ENCODE peak calls at places on chromosomes 11 and 22, in eight cellular contexts. V is endodermal cell; L is effector memory CD4-positive, alpha-beta T cell; Y is Peyer's patch; D is tibial nerve; Q is mesendoderm; J is transverse colon; M is ovary. W is an unnamed sample. For H3K4me1, the result is how much of the 10 kb centered on the place peaks cover.

GRCh38 chr11:123188508-123189165 is 6.4 kb downstream of the CLMP start:
- DNase-seq in V (no peak), L (no peak), Y (no peak), D (no peak), Q (peak), J (no peak), M (no peak), W (no peak)

GRCh38 chr11:61969838-61970452 is 2.5 kb upstream of the FTH1 start:
- DNase-seq in V (no peak), L (no peak), Y (no peak), D (no peak), Q (no peak), J (no peak), M (no peak), W (no peak)

GRCh38 chr11:70323811-70324210 is 53.3 kb downstream of the PPFIA1 start:
- DNase-seq in V (no peak), L (no peak), Y (no peak), D (no peak), Q (no peak), J (no peak), M (no peak), W (no peak)

GRCh38 chr11:130213143-130213978 is 53.8 kb downstream of the ST14 start:
- DNase-seq in V (peak), L (peak), Y (peak), D (peak), Q (peak), J (peak), M (peak), W (peak)

GRCh38 chr22:23834406-23834805 is 4.4 kb downstream of the DERL3 start:
- DNase-seq in V (no peak), L (no peak), Y (no peak), D (no peak), Q (no peak), J (no peak), M (no peak), W (no peak)

GRCh38 chr11:86696004-86696403 is 23.6 kb upstream of the ME3 start:
- DNase-seq in V (no peak), L (no peak), Y (no peak), D (no peak), Q (no peak), J (no peak), M (no peak), W (no peak)

GRCh38 chr11:32430586-32431357 is 4.6 kb downstream of the WT1 start:
- DNase-seq in V (peak), L (no peak), Y (no peak), D (no peak), Q (peak), J (no peak), M (peak), W (no peak)

GRCh38 chr22:46761017-46761416 is 1.4 kb upstream of the TBC1D22A start:
- DNase-seq in V (no peak), L (no peak), Y (no peak), D (no peak), Q (no peak), J (no peak), M (no peak), W (no peak)

GRCh38 chr11:6062691-6063358 is 32.3 kb upstream of the OR56A1 start:
- DNase-seq in V (no peak), L (no peak), Y (no peak), D (no peak), Q (peak), J (no peak), M (no peak), W (peak)

GRCh38 chr11:37511425-37511933 is 913.4 kb upstream of the RAG2 start:
- DNase-seq in V (no peak), L (no peak), Y (no peak), D (no peak), Q (no peak), J (no peak), M (no peak), W (no peak)

GRCh38 chr11:115007851-115008250 is 329.5 kb downstream of the NXPE2 start:
- DNase-seq in V (no peak), L (no peak), Y (no peak), D (no peak), Q (no peak), J (no peak), M (no peak), W (no peak)

GRCh38 chr11:69920500-69921428 is 101.5 kb upstream of the FGF3 start:
- DNase-seq in V (peak), L (no peak), Y (peak), D (no peak), Q (no peak), J (peak), M (no peak), W (no peak)

GRCh38 chr11:109739374-109739773 is 317.4 kb downstream of the C11orf87 start:
- DNase-seq in V (no peak), L (no peak), Y (no peak), D (no peak), Q (no peak), J (no peak), M (no peak), W (no peak)

GRCh38 chr11:91625495-91625894 is 599.1 kb upstream of the FAT3 start:
- DNase-seq in V (no peak), L (no peak), Y (no peak), D (no peak), Q (no peak), J (no peak), M (no peak), W (no peak)

GRCh38 chr11:73192272-73192671 is 25.8 kb upstream of the P2RY2 start:
- DNase-seq in V (no peak), L (no peak), Y (peak), D (no peak), Q (no peak), J (no peak), M (no peak), W (no peak)

GRCh38 chr11:82932564-82932963 is 31.0 kb downstream of the DDIAS start:
- DNase-seq in V (no peak), L (no peak), Y (no peak), D (no peak), Q (no peak), J (no peak), M (no peak), W (no peak)

GRCh38 chr11:73326929-73327811 is 19.1 kb downstream of the ARHGEF17 start:
- DNase-seq in V (no peak), L (no peak), Y (no peak), D (no peak), Q (no peak), J (no peak), M (no peak), W (no peak)

GRCh38 chr11:2090172-2091111 is 48.7 kb downstream of the IGF2 start:
- DNase-seq in V (peak), L (no peak), Y (no peak), D (no peak), Q (no peak), J (no peak), M (no peak), W (no peak)

GRCh38 chr11:58576792-58577440 is 1.3 kb upstream of the LPXN start:
- DNase-seq in V (no peak), L (no peak), Y (no peak), D (no peak), Q (peak), J (no peak), M (no peak), W (peak)

GRCh38 chr11:35073691-35074382 is 65.1 kb upstream of the CD44 start:
- DNase-seq in V (no peak), L (no peak), Y (no peak), D (no peak), Q (no peak), J (no peak), M (no peak), W (no peak)

GRCh38 chr22:22591348-22592299 is 32.6 kb upstream of the PRAME start:
- DNase-seq in V (no peak), L (no peak), Y (no peak), D (no peak), Q (no peak), J (no peak), M (no peak), W (peak)

GRCh38 chr11:2690596-2691354 is 9.0 kb downstream of the KCNQ1OT1 start:
- DNase-seq in V (peak), L (no peak), Y (peak), D (no peak), Q (peak), J (no peak), M (no peak), W (no peak)

GRCh38 chr11:72243567-72244316 is at the start of gene PHOX2A:
- DNase-seq in V (peak), L (no peak), Y (no peak), D (no peak), Q (no peak), J (no peak), M (no peak), W (no peak)

GRCh38 chr22:50482107-50483074 is 1.0 kb downstream of the ADM2 start:
- DNase-seq in V (peak), L (no peak), Y (no peak), D (no peak), Q (no peak), J (no peak), M (no peak), W (no peak)

GRCh38 chr22:32617271-32617670 is 142.7 kb downstream of the FBXO7 start:
- DNase-seq in V (no peak), L (no peak), Y (no peak), D (no peak), Q (no peak), J (no peak), M (no peak), W (no peak)

GRCh38 chr11:30788849-30789248 is 202.7 kb upstream of the MPPED2 start:
- DNase-seq in V (no peak), L (no peak), Y (no peak), D (no peak), Q (no peak), J (no peak), M (no peak), W (no peak)

GRCh38 chr11:39684155-39684554 is 1775.3 kb downstream of the LRRC4C start:
- DNase-seq in V (no peak), L (no peak), Y (no peak), D (no peak), Q (no peak), J (no peak), M (no peak), W (no peak)

GRCh38 chr22:38843201-38843715 is 570 bp downstream of the NPTXR start:
- DNase-seq in V (peak), L (peak), Y (no peak), D (no peak), Q (peak), J (peak), M (peak), W (no peak)

GRCh38 chr11:58530236-58530635 is 22.3 kb upstream of the OR5B21 start:
- DNase-seq in V (no peak), L (peak), Y (no peak), D (no peak), Q (no peak), J (no peak), M (no peak), W (no peak)

GRCh38 chr11:118050208-118050891 is 26.5 kb upstream of the TMPRSS4 start:
- DNase-seq in V (no peak), L (no peak), Y (no peak), D (no peak), Q (no peak), J (no peak), M (no peak), W (no peak)

GRCh38 chr11:117076941-117077659 is 21.1 kb downstream of the SIK3 start:
- DNase-seq in V (no peak), L (no peak), Y (no peak), D (no peak), Q (no peak), J (no peak), M (no peak), W (peak)

GRCh38 chr11:8934735-8935478 is 2.2 kb upstream of the C11orf16 start:
- DNase-seq in V (peak), L (no peak), Y (no peak), D (no peak), Q (peak), J (no peak), M (no peak), W (no peak)

GRCh38 chr11:87374206-87374793 is 336.6 kb downstream of the TMEM135 start:
- DNase-seq in V (no peak), L (no peak), Y (no peak), D (no peak), Q (no peak), J (no peak), M (no peak), W (no peak)

GRCh38 chr22:26592368-26593015 is 2.6 kb upstream of the TPST2 start:
- DNase-seq in V (no peak), L (peak), Y (no peak), D (no peak), Q (no peak), J (peak), M (no peak), W (peak)

GRCh38 chr11:33257160-33257896 is at the start of gene HIPK3:
- DNase-seq in V (peak), L (peak), Y (peak), D (peak), Q (peak), J (peak), M (peak), W (peak)

GRCh38 chr22:38141574-38141973 is 31.1 kb upstream of the BAIAP2L2 start:
- DNase-seq in V (no peak), L (no peak), Y (no peak), D (no peak), Q (no peak), J (no peak), M (no peak), W (no peak)

DNA sequence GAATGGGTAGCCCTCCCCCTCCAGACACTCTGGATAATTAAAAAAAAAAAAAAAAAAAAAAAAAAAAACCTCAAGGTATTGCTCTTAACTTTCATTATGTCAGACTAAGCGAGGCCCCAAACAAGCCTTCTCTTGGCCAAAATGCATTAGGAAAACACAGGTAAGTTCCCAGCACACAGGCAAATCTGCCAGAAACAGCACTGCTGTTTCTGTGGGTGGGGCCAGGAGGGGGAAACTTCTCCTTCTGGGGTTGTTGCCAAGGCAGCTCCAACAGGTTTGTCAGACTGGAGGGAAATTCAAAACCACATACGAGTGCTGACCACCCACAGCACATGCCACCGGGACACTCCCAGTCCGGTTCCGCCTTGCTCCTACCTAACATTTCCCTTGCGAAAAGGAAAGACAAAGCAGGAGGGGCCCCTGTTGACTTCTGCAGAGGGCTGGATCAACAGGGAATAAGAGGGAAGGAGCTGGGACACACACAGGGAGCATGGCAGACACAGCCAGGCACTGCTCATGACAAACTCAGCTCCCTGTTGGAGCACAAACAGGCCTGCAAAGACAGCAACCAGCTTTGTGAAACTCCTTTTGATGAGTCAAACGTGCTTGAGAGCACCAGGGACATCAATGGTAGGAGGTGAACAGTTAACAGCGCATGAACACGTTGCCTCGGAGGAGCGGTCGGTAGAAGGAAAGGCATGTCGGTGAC is 55.0 kb downstream of the MYH9 start:
- DNase-seq in V (peak), L (peak), Y (no peak), D (no peak), Q (peak), J (peak), M (no peak), W (peak)
- H3K4me3 ChIP-seq in V (no peak), L (peak), Y (peak), D (no peak), Q (no peak), J (no peak), M (no peak), W (peak)

DNA sequence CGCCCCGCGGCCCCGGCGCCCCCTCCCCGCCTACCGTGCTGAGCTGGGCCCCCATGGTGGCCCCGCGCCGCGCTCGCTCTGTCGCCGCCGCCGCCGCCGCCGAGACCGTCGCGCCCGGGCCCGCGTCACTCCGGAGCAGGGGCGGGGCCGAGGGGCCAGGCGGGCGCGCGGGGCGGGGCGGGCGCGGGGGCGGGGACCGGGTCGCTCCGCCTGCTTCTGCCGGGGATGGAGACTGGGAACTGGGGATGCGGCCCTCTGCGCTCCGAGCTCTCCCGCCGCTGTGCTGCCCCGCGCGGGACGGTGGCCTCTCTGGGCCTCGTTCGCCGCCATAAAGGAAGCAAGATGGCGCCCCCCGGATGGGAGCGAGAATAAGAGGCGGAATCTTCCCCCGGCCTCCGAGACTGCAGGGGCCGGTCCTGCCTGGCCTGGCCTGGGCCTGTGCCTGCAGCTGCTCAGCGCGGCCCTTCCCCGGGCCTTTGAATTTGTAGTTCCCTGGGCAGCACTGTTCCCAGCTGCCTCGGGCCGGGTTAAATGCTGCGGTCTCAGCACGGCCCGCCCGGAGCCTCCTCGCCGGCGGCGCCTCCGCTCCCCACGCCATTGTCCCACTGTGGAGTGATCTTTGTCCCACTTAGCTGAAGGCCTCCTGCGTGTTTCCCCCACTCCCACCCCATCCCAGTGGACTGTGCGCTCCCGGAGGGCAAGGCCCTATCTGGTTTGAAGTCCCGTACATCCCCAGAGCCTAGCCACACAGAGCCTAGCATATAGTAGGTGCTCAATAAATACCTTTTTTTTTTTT is at the start of gene CYB5R3:
- DNase-seq in V (peak), L (peak), Y (peak), D (peak), Q (peak), J (peak), M (peak), W (peak)
- H3K4me1 ChIP-seq in V (under half), L (under half), Y (under half), D (under half), Q (under half), J (under half), M (under half), W (under half)

GRCh38 chr22:35805466-35805865 is 87.8 kb downstream of the APOL5 start:
- DNase-seq in V (no peak), L (no peak), Y (no peak), D (no peak), Q (no peak), J (no peak), M (no peak), W (no peak)

GRCh38 chr22:35804421-35804820 is 86.7 kb downstream of the APOL5 start:
- DNase-seq in V (no peak), L (no peak), Y (no peak), D (no peak), Q (no peak), J (no peak), M (no peak), W (no peak)

GRCh38 chr22:35808377-35808776 is 90.7 kb downstream of the APOL5 start:
- DNase-seq in V (no peak), L (no peak), Y (no peak), D (no peak), Q (no peak), J (no peak), M (no peak), W (no peak)

GRCh38 chr22:35797411-35797810 is 79.7 kb downstream of the APOL5 start:
- DNase-seq in V (no peak), L (no peak), Y (no peak), D (no peak), Q (no peak), J (no peak), M (no peak), W (no peak)

DNA sequence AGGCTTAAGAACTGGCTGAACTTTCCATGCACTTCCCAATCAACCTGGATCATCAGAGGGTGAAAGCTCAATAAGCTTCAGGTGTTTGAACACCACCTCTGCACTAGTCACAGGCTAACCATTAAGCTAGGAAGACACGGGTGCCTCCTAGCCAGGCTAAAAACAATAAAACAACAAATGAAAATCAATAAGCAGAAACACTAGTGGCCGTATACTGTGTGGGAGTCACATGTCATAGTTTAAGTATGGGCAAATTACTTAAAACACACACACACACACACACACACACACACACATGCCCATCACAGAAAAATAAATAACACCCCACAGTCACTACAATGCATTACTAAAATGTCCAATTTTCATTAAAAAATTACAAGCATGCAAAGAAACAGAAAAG is 85.2 kb downstream of the APOL5 start:
- DNase-seq in V (no peak), L (no peak), Y (no peak), D (no peak), Q (no peak), J (no peak), M (no peak), W (no peak)
- H3K4me3 ChIP-seq in V (no peak), L (no peak), Y (no peak), D (no peak), Q (no peak), J (no peak), M (no peak), W (no peak)

GRCh38 chr11:65554057-65554818 is 3.9 kb downstream of the LTBP3 start:
- DNase-seq in V (no peak), L (no peak), Y (no peak), D (no peak), Q (no peak), J (no peak), M (no peak), W (no peak)

GRCh38 chr11:65553301-65554001 is 4.7 kb downstream of the LTBP3 start:
- DNase-seq in V (peak), L (peak), Y (peak), D (no peak), Q (peak), J (peak), M (no peak), W (peak)

GRCh38 chr11:65556470-65557279 is 1.5 kb downstream of the LTBP3 start:
- DNase-seq in V (no peak), L (no peak), Y (no peak), D (no peak), Q (no peak), J (no peak), M (no peak), W (no peak)

GRCh38 chr11:65555693-65556231 is 2.4 kb downstream of the LTBP3 start:
- DNase-seq in V (no peak), L (no peak), Y (no peak), D (no peak), Q (peak), J (no peak), M (no peak), W (no peak)

DNA sequence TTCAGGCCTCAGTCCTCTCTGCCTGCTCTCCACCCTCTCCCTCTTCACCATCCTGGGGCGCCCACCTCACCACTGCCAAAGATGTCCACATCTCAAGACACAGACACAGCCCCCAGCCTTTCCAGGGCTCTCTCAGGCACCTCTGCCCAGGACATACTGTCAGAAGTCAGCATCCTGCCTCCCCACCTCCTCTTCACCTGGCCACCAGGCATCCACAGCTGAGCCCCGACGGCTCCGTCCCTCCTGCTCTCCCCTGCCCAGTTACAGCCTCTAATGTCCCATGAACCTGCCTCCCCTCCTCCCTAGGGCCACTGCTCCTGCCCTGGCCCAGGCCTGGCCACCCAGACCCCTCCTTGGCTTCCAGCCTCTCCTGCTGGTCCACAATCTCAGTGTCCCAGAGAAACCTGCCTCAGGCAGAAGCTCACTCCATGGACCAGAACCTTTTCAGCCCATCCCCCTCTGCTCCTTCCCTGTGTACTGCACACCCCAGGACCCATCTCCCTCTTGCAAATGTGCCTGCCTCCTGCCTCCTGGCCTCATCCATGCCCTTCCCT is 3.2 kb downstream of the LTBP3 start:
- DNase-seq in V (no peak), L (no peak), Y (no peak), D (no peak), Q (no peak), J (no peak), M (no peak), W (no peak)
- H3K4me1 ChIP-seq in V (under half), L (half or more), Y (under half), D (half or more), Q (under half), J (under half), M (under half), W (under half)

GRCh38 chr22:44330188-44330726 is 17.5 kb upstream of the SHISAL1 start:
- DNase-seq in V (no peak), L (no peak), Y (no peak), D (no peak), Q (no peak), J (no peak), M (no peak), W (peak)
- H3K4me3 ChIP-seq in V (no peak), L (no peak), Y (no peak), D (no peak), Q (no peak), J (peak), M (peak), W (peak)

W was measured in OCI-LY7.